ENCODE peak calls at places on chromosome 14, in eight cellular contexts. One of them, this sample, is unnamed.

GRCh38 chr14:24095196-24096068 is 1.3 kb downstream of the PCK2 start:
- DNase-seq in suprapubic skin: no peak
- DNase-seq in transverse colon: peak; percentile 92
- DNase-seq in H1: no peak
- DNase-seq in upper lobe of left lung: no peak
- DNase-seq in stomach: no peak
- DNase-seq in esophagus muscularis mucosa: no peak
- DNase-seq in Panc1: no peak
- DNase-seq in this sample: no peak

GRCh38 chr14:68027276-68027675 is 207.7 kb downstream of the RAD51B start:
- DNase-seq in suprapubic skin: no peak
- DNase-seq in transverse colon: no peak
- DNase-seq in H1: no peak
- DNase-seq in upper lobe of left lung: no peak
- DNase-seq in stomach: no peak
- DNase-seq in esophagus muscularis mucosa: no peak
- DNase-seq in Panc1: no peak
- DNase-seq in this sample: no peak

GRCh38 chr14:104603623-104604401 is 760 bp downstream of the TMEM179 start:
- DNase-seq in suprapubic skin: peak; percentile 76
- DNase-seq in transverse colon: no peak
- DNase-seq in H1: no peak
- DNase-seq in upper lobe of left lung: peak; percentile 70
- DNase-seq in stomach: no peak
- DNase-seq in esophagus muscularis mucosa: no peak
- DNase-seq in Panc1: no peak
- DNase-seq in this sample: peak; percentile 45

GRCh38 chr14:86626530-86626929 is 1096.6 kb downstream of the FLRT2 start:
- DNase-seq in suprapubic skin: no peak
- DNase-seq in transverse colon: no peak
- DNase-seq in H1: no peak
- DNase-seq in upper lobe of left lung: no peak
- DNase-seq in stomach: no peak
- DNase-seq in esophagus muscularis mucosa: no peak
- DNase-seq in Panc1: no peak
- DNase-seq in this sample: no peak

GRCh38 chr14:80867091-80867490 is 74.4 kb downstream of the CEP128 start:
- DNase-seq in suprapubic skin: no peak
- DNase-seq in transverse colon: no peak
- DNase-seq in H1: no peak
- DNase-seq in upper lobe of left lung: no peak
- DNase-seq in stomach: no peak
- DNase-seq in esophagus muscularis mucosa: no peak
- DNase-seq in Panc1: no peak
- DNase-seq in this sample: no peak

GRCh38 chr14:25484194-25484593 is 434.2 kb upstream of the STXBP6 start:
- DNase-seq in suprapubic skin: no peak
- DNase-seq in transverse colon: no peak
- DNase-seq in H1: no peak
- DNase-seq in upper lobe of left lung: no peak
- DNase-seq in stomach: no peak
- DNase-seq in esophagus muscularis mucosa: no peak
- DNase-seq in Panc1: no peak
- DNase-seq in this sample: no peak

GRCh38 chr14:22011243-22011642 is 337.6 kb upstream of the OR4E1 start:
- DNase-seq in suprapubic skin: no peak
- DNase-seq in transverse colon: no peak
- DNase-seq in H1: no peak
- DNase-seq in upper lobe of left lung: no peak
- DNase-seq in stomach: no peak
- DNase-seq in esophagus muscularis mucosa: no peak
- DNase-seq in Panc1: no peak
- DNase-seq in this sample: no peak

GRCh38 chr14:35398095-35398584 is 6.4 kb downstream of the NFKBIA start:
- DNase-seq in suprapubic skin: no peak
- DNase-seq in transverse colon: no peak
- DNase-seq in H1: no peak
- DNase-seq in upper lobe of left lung: no peak
- DNase-seq in stomach: no peak
- DNase-seq in esophagus muscularis mucosa: no peak
- DNase-seq in Panc1: no peak
- DNase-seq in this sample: no peak

GRCh38 chr14:21711360-21711961 is 37.8 kb upstream of the OR4E1 start:
- DNase-seq in suprapubic skin: no peak
- DNase-seq in transverse colon: peak; percentile 13
- DNase-seq in H1: no peak
- DNase-seq in upper lobe of left lung: no peak
- DNase-seq in stomach: no peak
- DNase-seq in esophagus muscularis mucosa: no peak
- DNase-seq in Panc1: peak; percentile 36
- DNase-seq in this sample: no peak

GRCh38 chr14:36394593-36394992 is 74.2 kb upstream of the MBIP start:
- DNase-seq in suprapubic skin: no peak
- DNase-seq in transverse colon: no peak
- DNase-seq in H1: no peak
- DNase-seq in upper lobe of left lung: no peak
- DNase-seq in stomach: no peak
- DNase-seq in esophagus muscularis mucosa: no peak
- DNase-seq in Panc1: no peak
- DNase-seq in this sample: no peak

GRCh38 chr14:36396798-36397197 is 76.4 kb upstream of the MBIP start:
- DNase-seq in suprapubic skin: no peak
- DNase-seq in transverse colon: no peak
- DNase-seq in H1: no peak
- DNase-seq in upper lobe of left lung: no peak
- DNase-seq in stomach: no peak
- DNase-seq in esophagus muscularis mucosa: no peak
- DNase-seq in Panc1: no peak
- DNase-seq in this sample: no peak

GRCh38 chr14:36402867-36403266 is 82.4 kb upstream of the MBIP start:
- DNase-seq in suprapubic skin: no peak
- DNase-seq in transverse colon: no peak
- DNase-seq in H1: no peak
- DNase-seq in upper lobe of left lung: no peak
- DNase-seq in stomach: no peak
- DNase-seq in esophagus muscularis mucosa: no peak
- DNase-seq in Panc1: no peak
- DNase-seq in this sample: no peak

GRCh38 chr14:36397357-36397756 is 76.9 kb upstream of the MBIP start:
- DNase-seq in suprapubic skin: no peak
- DNase-seq in transverse colon: no peak
- DNase-seq in H1: no peak
- DNase-seq in upper lobe of left lung: no peak
- DNase-seq in stomach: no peak
- DNase-seq in esophagus muscularis mucosa: no peak
- DNase-seq in Panc1: no peak
- DNase-seq in this sample: no peak

DNA sequence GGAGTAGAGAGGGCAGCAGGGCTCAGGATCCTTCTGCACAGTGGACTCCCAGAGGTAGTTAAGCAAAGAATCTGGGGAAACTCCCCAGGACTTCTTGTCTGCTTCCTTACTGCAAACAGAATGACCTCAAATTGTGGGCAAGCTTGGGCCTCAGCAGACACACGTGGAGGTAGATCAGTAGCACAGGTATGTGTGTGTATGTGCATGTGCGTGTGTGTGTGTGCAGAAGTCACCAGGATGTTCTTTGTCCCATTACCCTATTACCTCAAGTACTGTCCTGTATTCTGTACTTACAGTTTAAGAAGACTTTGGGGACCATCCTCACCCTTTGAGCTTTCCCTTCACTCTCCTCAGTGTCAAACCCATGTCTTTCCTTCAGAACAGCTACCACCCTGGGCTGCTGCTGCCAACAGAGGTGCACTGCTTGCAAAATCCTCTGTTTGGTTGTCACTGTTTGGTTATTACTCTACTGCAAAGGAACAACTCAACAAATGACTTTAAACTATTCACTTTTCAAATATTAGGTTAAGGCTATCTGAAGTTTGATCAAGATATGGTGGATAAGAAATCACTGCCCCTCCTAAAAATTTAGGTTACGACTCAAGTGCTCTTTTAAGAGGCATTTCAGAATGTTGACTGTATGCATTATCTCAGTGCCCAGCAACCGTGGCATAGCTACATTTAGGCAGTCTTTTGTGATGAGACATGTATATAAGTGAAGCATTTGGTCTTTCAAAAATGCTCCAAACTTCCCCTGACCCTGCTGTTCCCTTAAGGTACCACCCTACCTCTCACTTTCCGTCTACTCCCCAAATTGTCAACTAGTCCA is 78.2 kb upstream of the MBIP start:
- DNase-seq in suprapubic skin: no peak
- DNase-seq in transverse colon: no peak
- DNase-seq in H1: no peak
- DNase-seq in upper lobe of left lung: no peak
- DNase-seq in stomach: no peak
- DNase-seq in esophagus muscularis mucosa: no peak
- DNase-seq in Panc1: no peak
- DNase-seq in this sample: no peak
- TF ChIP-seq POLR2AphosphoS5 in suprapubic skin: no peak
- TF ChIP-seq POLR2AphosphoS5 in transverse colon: no peak
- TF ChIP-seq POLR2AphosphoS5 in H1: no peak
- TF ChIP-seq POLR2AphosphoS5 in upper lobe of left lung: no peak
- TF ChIP-seq POLR2AphosphoS5 in stomach: no peak
- TF ChIP-seq POLR2AphosphoS5 in esophagus muscularis mucosa: no peak
- TF ChIP-seq POLR2AphosphoS5 in Panc1: no peak
- TF ChIP-seq POLR2AphosphoS5 in this sample: no peak

GRCh38 chr14:105865266-105865903 is 339.0 kb downstream of the TMEM121 start:
- DNase-seq in suprapubic skin: no peak
- DNase-seq in transverse colon: no peak
- DNase-seq in H1: no peak
- DNase-seq in upper lobe of left lung: peak; percentile 40
- DNase-seq in stomach: peak; percentile 20
- DNase-seq in esophagus muscularis mucosa: no peak
- DNase-seq in Panc1: no peak
- DNase-seq in this sample: peak; percentile 54
- H3K9me3 ChIP-seq in suprapubic skin: peaks cover 7% of the 10 kb centered on the region
- H3K9me3 ChIP-seq in transverse colon: no peaks in the 10 kb centered on the region
- H3K9me3 ChIP-seq in H1: peaks cover 65% of the 10 kb centered on the region
- H3K9me3 ChIP-seq in upper lobe of left lung: no peaks in the 10 kb centered on the region
- H3K9me3 ChIP-seq in stomach: no peaks in the 10 kb centered on the region
- H3K9me3 ChIP-seq in esophagus muscularis mucosa: no peaks in the 10 kb centered on the region
- H3K9me3 ChIP-seq in Panc1: no peaks in the 10 kb centered on the region
- H3K9me3 ChIP-seq in this sample: no peaks in the 10 kb centered on the region

GRCh38 chr14:75198291-75198933 is 22.0 kb upstream of the TMED10 start:
- DNase-seq in suprapubic skin: no peak
- DNase-seq in transverse colon: peak; percentile 36
- DNase-seq in H1: no peak
- DNase-seq in upper lobe of left lung: peak; percentile 57
- DNase-seq in stomach: peak; percentile 52
- DNase-seq in esophagus muscularis mucosa: no peak
- DNase-seq in Panc1: no peak
- DNase-seq in this sample: no peak

GRCh38 chr14:75201087-75201486 is 24.7 kb upstream of the TMED10 start:
- DNase-seq in suprapubic skin: no peak
- DNase-seq in transverse colon: no peak
- DNase-seq in H1: no peak
- DNase-seq in upper lobe of left lung: no peak
- DNase-seq in stomach: peak; percentile 31
- DNase-seq in esophagus muscularis mucosa: no peak
- DNase-seq in Panc1: no peak
- DNase-seq in this sample: no peak

GRCh38 chr14:75197338-75197737 is 20.9 kb upstream of the TMED10 start:
- DNase-seq in suprapubic skin: no peak
- DNase-seq in transverse colon: no peak
- DNase-seq in H1: no peak
- DNase-seq in upper lobe of left lung: no peak
- DNase-seq in stomach: no peak
- DNase-seq in esophagus muscularis mucosa: no peak
- DNase-seq in Panc1: no peak
- DNase-seq in this sample: no peak

GRCh38 chr14:75202671-75203070 is 26.3 kb upstream of the TMED10 start:
- DNase-seq in suprapubic skin: no peak
- DNase-seq in transverse colon: no peak
- DNase-seq in H1: no peak
- DNase-seq in upper lobe of left lung: no peak
- DNase-seq in stomach: no peak
- DNase-seq in esophagus muscularis mucosa: no peak
- DNase-seq in Panc1: no peak
- DNase-seq in this sample: no peak

GRCh38 chr14:75200451-75200850 is 24.0 kb upstream of the TMED10 start:
- DNase-seq in suprapubic skin: no peak
- DNase-seq in transverse colon: peak; percentile 88
- DNase-seq in H1: no peak
- DNase-seq in upper lobe of left lung: no peak
- DNase-seq in stomach: peak; percentile 87
- DNase-seq in esophagus muscularis mucosa: no peak
- DNase-seq in Panc1: no peak
- DNase-seq in this sample: no peak
- TF ChIP-seq POLR2AphosphoS5 in suprapubic skin: peak; percentile 46
- TF ChIP-seq POLR2AphosphoS5 in transverse colon: peak; percentile 82
- TF ChIP-seq POLR2AphosphoS5 in H1: no peak
- TF ChIP-seq POLR2AphosphoS5 in upper lobe of left lung: peak; percentile 55
- TF ChIP-seq POLR2AphosphoS5 in stomach: no peak
- TF ChIP-seq POLR2AphosphoS5 in esophagus muscularis mucosa: no peak
- TF ChIP-seq POLR2AphosphoS5 in Panc1: no peak
- TF ChIP-seq POLR2AphosphoS5 in this sample: no peak

GRCh38 chr14:63361790-63362189 is 43.1 kb upstream of the GPHB5 start:
- DNase-seq in suprapubic skin: no peak
- DNase-seq in transverse colon: no peak
- DNase-seq in H1: no peak
- DNase-seq in upper lobe of left lung: no peak
- DNase-seq in stomach: no peak
- DNase-seq in esophagus muscularis mucosa: no peak
- DNase-seq in Panc1: no peak
- DNase-seq in this sample: no peak
- H3K9me3 ChIP-seq in suprapubic skin: peaks cover 7% of the 10 kb centered on the region
- H3K9me3 ChIP-seq in transverse colon: peaks cover 2% of the 10 kb centered on the region
- H3K9me3 ChIP-seq in H1: no peaks in the 10 kb centered on the region
- H3K9me3 ChIP-seq in upper lobe of left lung: no peaks in the 10 kb centered on the region
- H3K9me3 ChIP-seq in stomach: no peaks in the 10 kb centered on the region
- H3K9me3 ChIP-seq in esophagus muscularis mucosa: no peaks in the 10 kb centered on the region
- H3K9me3 ChIP-seq in Panc1: no peaks in the 10 kb centered on the region
- H3K9me3 ChIP-seq in this sample: no peaks in the 10 kb centered on the region

DNA sequence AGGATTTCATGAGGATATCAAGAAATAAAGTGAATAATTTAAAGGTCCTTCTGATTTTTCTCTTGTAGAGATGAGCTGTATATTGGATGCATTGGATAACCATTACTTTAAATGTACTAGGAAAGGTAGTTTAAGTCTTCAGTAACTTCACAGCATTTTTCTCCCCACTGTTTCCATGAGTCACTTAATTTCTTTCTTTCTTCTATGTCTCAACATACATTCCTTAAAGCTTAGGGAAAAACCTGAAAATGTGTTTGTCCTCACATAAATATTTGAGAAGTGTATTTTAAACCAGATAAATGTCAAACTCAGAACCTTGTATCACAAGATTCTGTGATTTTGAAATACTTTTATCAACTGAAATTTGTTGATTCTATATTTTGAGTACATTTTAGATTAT is 1970.2 kb upstream of the FLRT2 start:
- DNase-seq in suprapubic skin: no peak
- DNase-seq in transverse colon: no peak
- DNase-seq in H1: no peak
- DNase-seq in upper lobe of left lung: no peak
- DNase-seq in stomach: no peak
- DNase-seq in esophagus muscularis mucosa: no peak
- DNase-seq in Panc1: no peak
- DNase-seq in this sample: no peak
- TF ChIP-seq POLR2AphosphoS5 in suprapubic skin: no peak
- TF ChIP-seq POLR2AphosphoS5 in transverse colon: no peak
- TF ChIP-seq POLR2AphosphoS5 in H1: no peak
- TF ChIP-seq POLR2AphosphoS5 in upper lobe of left lung: no peak
- TF ChIP-seq POLR2AphosphoS5 in stomach: no peak
- TF ChIP-seq POLR2AphosphoS5 in esophagus muscularis mucosa: no peak
- TF ChIP-seq POLR2AphosphoS5 in Panc1: no peak
- TF ChIP-seq POLR2AphosphoS5 in this sample: no peak